ENCODE peak calls at places on chromosome X, in six cellular contexts. D, I, Z, T, U and H are unnamed samples.

GRCh38 chrX:21943460-21944135 is 3.1 kb downstream of the SMS start:
- DNase-seq in Z (no peak), I (no peak), T (no peak), D (no peak), U (no peak), H (no peak)

GRCh38 chrX:22097295-22097694 is 65.2 kb downstream of the PHEX start:
- DNase-seq in D (no peak), U (no peak), Z (peak; percentile 23), T (no peak), I (no peak), H (peak; percentile 7)

GRCh38 chrX:107718156-107718621 is 57.4 kb downstream of the TSC22D3 start:
- DNase-seq in D (peak; percentile 54), Z (peak; percentile 92), I (peak; percentile 79), T (peak; percentile 82), U (peak; percentile 92), H (peak; percentile 86)

GRCh38 chrX:115582871-115583729 is 22.1 kb downstream of the PLS3 start:
- DNase-seq in I (peak; percentile 77), Z (peak; percentile 56), U (no peak), D (no peak), T (no peak), H (no peak)

GRCh38 chrX:79162076-79162475 is 17.6 kb downstream of the GPR174 start:
- DNase-seq in I (no peak), Z (no peak), D (no peak), T (no peak), U (no peak), H (no peak)

GRCh38 chrX:108270280-108270679 is 167.9 kb downstream of the COL4A6 start:
- DNase-seq in I (peak; percentile 14), T (no peak), Z (no peak), U (no peak), D (no peak), H (no peak)

GRCh38 chrX:102723456-102723855 is 2.9 kb downstream of the GPRASP3 start:
- DNase-seq in T (no peak), I (no peak), D (no peak), U (no peak), Z (no peak), H (no peak)

GRCh38 chrX:47030339-47030738 is 47.9 kb upstream of the RGN start:
- DNase-seq in Z (peak; percentile 71), T (no peak), U (no peak), D (peak; percentile 54), I (peak; percentile 67), H (peak; percentile 66)

GRCh38 chrX:42241421-42241820 is 318.1 kb upstream of the CASK start:
- DNase-seq in Z (no peak), I (no peak), T (no peak), U (no peak), D (no peak), H (no peak)

GRCh38 chrX:45497290-45497689 is 296.6 kb upstream of the DIPK2B start:
- DNase-seq in T (no peak), I (no peak), Z (no peak), D (no peak), U (no peak), H (no peak)

GRCh38 chrX:28589048-28589447 is 1.8 kb downstream of the IL1RAPL1 start:
- DNase-seq in T (no peak), D (no peak), I (no peak), U (no peak), Z (no peak), H (no peak)

GRCh38 chrX:52034211-52034610 is 34.8 kb downstream of the MAGED4B start:
- DNase-seq in U (no peak), T (no peak), Z (no peak), I (no peak), D (no peak), H (no peak)

GRCh38 chrX:110284159-110284558 is 33.7 kb downstream of the AMMECR1 start:
- DNase-seq in I (no peak), T (no peak), U (no peak), Z (no peak), D (no peak), H (no peak)

GRCh38 chrX:27163236-27163635 is 299.9 kb downstream of the PPP4R3C start:
- DNase-seq in U (no peak), I (peak; percentile 69), Z (no peak), T (no peak), D (no peak), H (no peak)

GRCh38 chrX:139204576-139204902 is 326.0 kb upstream of the F9 start:
- DNase-seq in D (no peak), I (no peak), Z (no peak), T (no peak), U (no peak), H (no peak)

GRCh38 chrX:7024850-7025249 is 122.7 kb upstream of the STS start:
- DNase-seq in D (no peak), T (no peak), Z (no peak), I (no peak), U (no peak), H (no peak)

GRCh38 chrX:100913111-100913510 is 15.6 kb downstream of the XKRX start:
- DNase-seq in D (no peak), Z (no peak), I (no peak), U (no peak), T (no peak), H (no peak)

GRCh38 chrX:134801267-134801666 is 143.0 kb upstream of the PLAC1 start:
- DNase-seq in I (peak; percentile 50), T (no peak), Z (no peak), U (no peak), D (no peak), H (no peak)

GRCh38 chrX:154010330-154011087 is 9.2 kb downstream of the IRAK1 start:
- DNase-seq in Z (peak; percentile 52), U (no peak), I (no peak), T (peak; percentile 57), D (no peak), H (no peak)

GRCh38 chrX:149759824-149760223 is 14.0 kb upstream of the HSFX1 start:
- DNase-seq in Z (no peak), T (no peak), D (no peak), U (no peak), I (no peak), H (no peak)

GRCh38 chrX:143934542-143934941 is 50.7 kb downstream of the UBE2NL start:
- DNase-seq in I (peak; percentile 79), Z (no peak), T (no peak), D (no peak), U (no peak), H (no peak)

GRCh38 chrX:27336466-27337091 is 126.6 kb downstream of the PPP4R3C start:
- DNase-seq in Z (peak; percentile 40), T (peak; percentile 24), D (peak; percentile 12), I (peak; percentile 62), U (no peak), H (no peak)

GRCh38 chrX:123731987-123732678 is 719 bp downstream of the THOC2 start:
- DNase-seq in I (peak; percentile 56), U (peak; percentile 61), Z (peak; percentile 41), T (peak; percentile 25), D (no peak), H (no peak)

GRCh38 chrX:37371578-37371981 is 22.4 kb downstream of the PRRG1 start:
- DNase-seq in T (no peak), D (no peak), U (peak; percentile 62), Z (no peak), I (no peak), H (no peak)

GRCh38 chrX:120453985-120454384 is 15.1 kb downstream of the LAMP2 start:
- DNase-seq in I (no peak), Z (no peak), U (no peak), D (no peak), T (no peak), H (no peak)

GRCh38 chrX:154800508-154801207 is 4.6 kb downstream of the MPP1 start:
- DNase-seq in T (no peak), Z (no peak), D (no peak), I (no peak), U (no peak), H (no peak)

GRCh38 chrX:25442501-25442900 is 426.7 kb upstream of the ARX start:
- DNase-seq in U (no peak), Z (peak; percentile 6), D (no peak), T (no peak), I (peak; percentile 4), H (no peak)

GRCh38 chrX:152892499-152892898 is 5.4 kb upstream of the ZNF185 start:
- DNase-seq in I (no peak), T (no peak), U (no peak), D (no peak), Z (no peak), H (no peak)

GRCh38 chrX:123818243-123818642 is 41.6 kb upstream of the XIAP start:
- DNase-seq in T (no peak), I (no peak), U (no peak), Z (peak; percentile 35), D (no peak), H (no peak)

GRCh38 chrX:43881410-43882293 is 598 bp downstream of the MAOB start:
- DNase-seq in U (no peak), Z (peak; percentile 24), I (no peak), D (no peak), T (no peak), H (peak; percentile 17)
- H3K9me3 ChIP-seq in U (no peaks in the 10 kb centered on the region), Z (no peaks in the 10 kb centered on the region), I (no peaks in the 10 kb centered on the region), D (no peaks in the 10 kb centered on the region), T (no peaks in the 10 kb centered on the region), H (no peaks in the 10 kb centered on the region)

GRCh38 chrX:74187211-74187610 is 116.8 kb upstream of the ZCCHC13 start:
- DNase-seq in D (no peak), Z (no peak), I (no peak), U (no peak), T (no peak), H (no peak)
- H3K4me1 ChIP-seq in D (no peaks in the 10 kb centered on the region), Z (no peaks in the 10 kb centered on the region), I (no peaks in the 10 kb centered on the region), U (no peaks in the 10 kb centered on the region), T (no peaks in the 10 kb centered on the region), H (no peaks in the 10 kb centered on the region)

GRCh38 chrX:155871934-155872333 is 9.2 kb upstream of the VAMP7 start:
- DNase-seq in T (no peak), D (no peak), I (no peak), U (no peak), Z (no peak), H (no peak)
- H3K9me3 ChIP-seq in T (no peaks in the 10 kb centered on the region), D (peaks cover 7% of the 10 kb centered on the region), I (no peaks in the 10 kb centered on the region), U (no peaks in the 10 kb centered on the region), Z (no peaks in the 10 kb centered on the region), H (no peaks in the 10 kb centered on the region)

GRCh38 chrX:19839770-19840254 is 47.6 kb downstream of the SH3KBP1 start:
- DNase-seq in D (no peak), T (no peak), U (no peak), Z (no peak), I (no peak), H (no peak)
- H3K4me1 ChIP-seq in D (peaks cover 2% of the 10 kb centered on the region), T (no peaks in the 10 kb centered on the region), U (no peaks in the 10 kb centered on the region), Z (no peaks in the 10 kb centered on the region), I (peaks cover 9% of the 10 kb centered on the region), H (no peaks in the 10 kb centered on the region)

GRCh38 chrX:500481-501010 is 113.8 kb upstream of the PPP2R3B start:
- DNase-seq in Z (no peak), D (no peak), I (no peak), T (no peak), U (no peak), H (no peak)
- H3K9me3 ChIP-seq in Z (no peaks in the 10 kb centered on the region), D (peaks cover 2% of the 10 kb centered on the region), I (no peaks in the 10 kb centered on the region), T (no peaks in the 10 kb centered on the region), U (no peaks in the 10 kb centered on the region), H (no peaks in the 10 kb centered on the region)

DNA sequence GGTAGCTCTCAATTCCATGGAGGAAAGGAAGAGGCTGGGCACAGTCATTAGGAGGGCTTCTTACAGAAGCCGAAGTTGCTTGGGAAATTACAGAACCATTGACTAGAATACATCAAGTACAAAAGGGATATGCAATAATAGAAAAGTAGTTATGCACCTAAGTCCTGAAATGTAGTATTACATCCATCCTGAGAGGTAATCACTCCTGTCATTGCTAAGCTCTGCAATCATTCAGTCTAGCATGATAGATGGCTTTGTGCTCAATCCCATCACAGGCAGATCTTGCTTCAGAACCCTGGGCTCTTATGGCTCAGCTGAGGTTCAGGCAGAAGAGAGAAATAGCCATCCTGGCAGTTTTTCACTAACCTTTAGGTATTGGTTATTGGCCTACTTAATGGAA is 231.8 kb upstream of the AFF2 start:
- DNase-seq in Z (no peak), I (no peak), T (no peak), D (no peak), U (no peak), H (no peak)
- H3K4me1 ChIP-seq in Z (no peaks in the 10 kb centered on the region), I (no peaks in the 10 kb centered on the region), T (no peaks in the 10 kb centered on the region), D (no peaks in the 10 kb centered on the region), U (no peaks in the 10 kb centered on the region), H (no peaks in the 10 kb centered on the region)